ENCODE peak calls at places on chromosomes 4 and X, in eight cellular contexts. One of them, this sample, is unnamed.

GRCh38 chrX:71106427-71106826 is at the start of gene CXorf65:
- DNase-seq in left ventricle myocardium inferior: no peak
- DNase-seq in keratinocyte: no peak
- DNase-seq in MM.1S: no peak
- DNase-seq in left lung: no peak
- DNase-seq in kidney epithelial cell: no peak
- DNase-seq in IMR-90: no peak
- DNase-seq in tibial nerve: no peak
- DNase-seq in this sample: no peak

GRCh38 chr4:119084503-119084902 is 51.1 kb upstream of the MYOZ2 start:
- DNase-seq in left ventricle myocardium inferior: no peak
- DNase-seq in keratinocyte: no peak
- DNase-seq in MM.1S: no peak
- DNase-seq in left lung: no peak
- DNase-seq in kidney epithelial cell: no peak
- DNase-seq in IMR-90: no peak
- DNase-seq in tibial nerve: no peak
- DNase-seq in this sample: no peak

GRCh38 chr4:74884282-74884681 is 48.6 kb upstream of the PARM1 start:
- DNase-seq in left ventricle myocardium inferior: no peak
- DNase-seq in keratinocyte: no peak
- DNase-seq in MM.1S: no peak
- DNase-seq in left lung: no peak
- DNase-seq in kidney epithelial cell: no peak
- DNase-seq in IMR-90: no peak
- DNase-seq in tibial nerve: no peak
- DNase-seq in this sample: no peak

GRCh38 chr4:180900781-180901180 is 1342.4 kb upstream of the TENM3 start:
- DNase-seq in left ventricle myocardium inferior: no peak
- DNase-seq in keratinocyte: no peak
- DNase-seq in MM.1S: no peak
- DNase-seq in left lung: no peak
- DNase-seq in kidney epithelial cell: no peak
- DNase-seq in IMR-90: no peak
- DNase-seq in tibial nerve: no peak
- DNase-seq in this sample: no peak

GRCh38 chrX:49137492-49137891 is 14.0 kb upstream of the GPKOW start:
- DNase-seq in left ventricle myocardium inferior: peak; percentile 17
- DNase-seq in keratinocyte: no peak
- DNase-seq in MM.1S: no peak
- DNase-seq in left lung: no peak
- DNase-seq in kidney epithelial cell: no peak
- DNase-seq in IMR-90: no peak
- DNase-seq in tibial nerve: no peak
- DNase-seq in this sample: no peak

GRCh38 chr4:95124906-95125504 is 367.2 kb downstream of the BMPR1B start:
- DNase-seq in left ventricle myocardium inferior: no peak
- DNase-seq in keratinocyte: peak; percentile 9
- DNase-seq in MM.1S: peak; percentile 32
- DNase-seq in left lung: peak; percentile 31
- DNase-seq in kidney epithelial cell: peak; percentile 50
- DNase-seq in IMR-90: peak; percentile 76
- DNase-seq in tibial nerve: no peak
- DNase-seq in this sample: peak; percentile 61

GRCh38 chr4:98491862-98492554 is 166.4 kb downstream of the TSPAN5 start:
- DNase-seq in left ventricle myocardium inferior: no peak
- DNase-seq in keratinocyte: no peak
- DNase-seq in MM.1S: no peak
- DNase-seq in left lung: no peak
- DNase-seq in kidney epithelial cell: no peak
- DNase-seq in IMR-90: no peak
- DNase-seq in tibial nerve: no peak
- DNase-seq in this sample: no peak

GRCh38 chrX:1468250-1468772 is 15.6 kb upstream of the ASMTL start:
- DNase-seq in left ventricle myocardium inferior: no peak
- DNase-seq in keratinocyte: no peak
- DNase-seq in MM.1S: peak; percentile 90
- DNase-seq in left lung: peak; percentile 35
- DNase-seq in kidney epithelial cell: no peak
- DNase-seq in IMR-90: no peak
- DNase-seq in tibial nerve: no peak
- DNase-seq in this sample: peak; percentile 61

GRCh38 chr4:113686950-113687718 is 74.4 kb downstream of the CAMK2D start:
- DNase-seq in left ventricle myocardium inferior: no peak
- DNase-seq in keratinocyte: no peak
- DNase-seq in MM.1S: no peak
- DNase-seq in left lung: no peak
- DNase-seq in kidney epithelial cell: no peak
- DNase-seq in IMR-90: peak; percentile 55
- DNase-seq in tibial nerve: no peak
- DNase-seq in this sample: no peak

GRCh38 chr4:26576171-26576829 is 7.6 kb upstream of the TBC1D19 start:
- DNase-seq in left ventricle myocardium inferior: peak; percentile 16
- DNase-seq in keratinocyte: no peak
- DNase-seq in MM.1S: no peak
- DNase-seq in left lung: no peak
- DNase-seq in kidney epithelial cell: no peak
- DNase-seq in IMR-90: peak; percentile 62
- DNase-seq in tibial nerve: no peak
- DNase-seq in this sample: no peak

GRCh38 chrX:28584025-28584424 is 3.2 kb upstream of the IL1RAPL1 start:
- DNase-seq in left ventricle myocardium inferior: no peak
- DNase-seq in keratinocyte: no peak
- DNase-seq in MM.1S: no peak
- DNase-seq in left lung: no peak
- DNase-seq in kidney epithelial cell: no peak
- DNase-seq in IMR-90: no peak
- DNase-seq in tibial nerve: no peak
- DNase-seq in this sample: no peak

GRCh38 chr4:52658671-52659015 is 458 bp downstream of the USP46 start:
- DNase-seq in left ventricle myocardium inferior: no peak
- DNase-seq in keratinocyte: no peak
- DNase-seq in MM.1S: no peak
- DNase-seq in left lung: no peak
- DNase-seq in kidney epithelial cell: no peak
- DNase-seq in IMR-90: no peak
- DNase-seq in tibial nerve: no peak
- DNase-seq in this sample: no peak

GRCh38 chrX:69093960-69094935 is 71.0 kb downstream of the PJA1 start:
- DNase-seq in left ventricle myocardium inferior: no peak
- DNase-seq in keratinocyte: no peak
- DNase-seq in MM.1S: no peak
- DNase-seq in left lung: no peak
- DNase-seq in kidney epithelial cell: no peak
- DNase-seq in IMR-90: peak; percentile 60
- DNase-seq in tibial nerve: peak; percentile 33
- DNase-seq in this sample: peak; percentile 29

GRCh38 chr4:6076391-6076790 is 58.2 kb upstream of the C4orf50 start:
- DNase-seq in left ventricle myocardium inferior: no peak
- DNase-seq in keratinocyte: no peak
- DNase-seq in MM.1S: no peak
- DNase-seq in left lung: no peak
- DNase-seq in kidney epithelial cell: no peak
- DNase-seq in IMR-90: no peak
- DNase-seq in tibial nerve: no peak
- DNase-seq in this sample: no peak
- TF ChIP-seq CTCF in left ventricle myocardium inferior: no peak
- TF ChIP-seq CTCF in keratinocyte: no peak
- TF ChIP-seq CTCF in MM.1S: peak; percentile 31
- TF ChIP-seq CTCF in left lung: no peak
- TF ChIP-seq CTCF in kidney epithelial cell: no peak
- TF ChIP-seq CTCF in IMR-90: no peak
- TF ChIP-seq CTCF in tibial nerve: no peak
- TF ChIP-seq CTCF in this sample: no peak

DNA sequence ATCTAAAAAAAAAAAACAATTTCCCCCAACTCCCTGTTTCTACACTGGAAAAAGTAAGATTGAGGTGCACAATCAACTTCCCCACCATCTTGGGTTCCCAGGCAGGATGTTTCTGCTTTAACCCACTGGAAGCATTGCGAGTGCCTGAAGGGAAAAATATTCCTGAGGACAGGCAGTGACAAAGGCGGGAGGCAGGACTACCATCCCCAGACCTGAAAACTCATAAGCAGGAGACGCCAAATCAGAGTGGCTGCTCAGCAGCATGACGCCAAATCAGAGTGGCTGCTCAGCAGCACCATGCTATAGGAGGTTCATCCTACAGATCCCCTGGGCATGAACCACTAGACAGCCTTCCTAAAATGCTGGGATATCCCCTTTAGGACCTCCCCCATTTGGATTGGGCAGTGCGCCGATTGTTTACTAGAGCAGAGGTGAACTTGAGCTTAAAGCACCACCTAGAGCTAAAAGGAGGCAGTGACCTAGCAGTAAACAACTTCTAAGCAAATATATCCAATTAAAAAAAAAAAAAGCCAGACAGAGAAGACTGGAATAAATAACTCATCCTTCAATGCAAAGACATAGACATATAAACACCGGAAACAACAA is 35.0 kb upstream of the GK start:
- DNase-seq in left ventricle myocardium inferior: no peak
- DNase-seq in keratinocyte: no peak
- DNase-seq in MM.1S: no peak
- DNase-seq in left lung: no peak
- DNase-seq in kidney epithelial cell: no peak
- DNase-seq in IMR-90: no peak
- DNase-seq in tibial nerve: no peak
- DNase-seq in this sample: no peak
- TF ChIP-seq CTCF in left ventricle myocardium inferior: no peak
- TF ChIP-seq CTCF in keratinocyte: no peak
- TF ChIP-seq CTCF in MM.1S: no peak
- TF ChIP-seq CTCF in left lung: no peak
- TF ChIP-seq CTCF in kidney epithelial cell: no peak
- TF ChIP-seq CTCF in IMR-90: peak; percentile 16
- TF ChIP-seq CTCF in tibial nerve: no peak
- TF ChIP-seq CTCF in this sample: no peak

DNA sequence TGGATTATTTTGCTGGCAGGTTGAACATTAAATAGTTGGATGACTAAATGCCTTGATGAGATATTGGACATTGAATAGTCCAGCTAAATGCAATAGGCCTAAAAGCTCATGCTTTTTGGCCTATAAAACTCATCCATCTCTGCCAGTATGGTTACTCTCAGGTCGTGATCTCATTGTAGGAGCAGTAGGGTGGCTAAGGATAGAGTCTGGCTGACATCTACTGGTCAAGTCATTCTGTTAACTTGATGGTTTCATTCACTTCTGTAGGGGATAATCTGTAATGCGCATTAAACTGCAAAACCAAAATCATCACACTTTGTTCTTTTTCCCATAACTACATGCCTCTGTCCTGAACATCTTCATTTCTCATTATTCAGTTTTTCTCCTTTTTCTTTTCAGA is 227.0 kb downstream of the DKK2 start:
- DNase-seq in left ventricle myocardium inferior: no peak
- DNase-seq in keratinocyte: no peak
- DNase-seq in MM.1S: peak; percentile 40
- DNase-seq in left lung: no peak
- DNase-seq in kidney epithelial cell: no peak
- DNase-seq in IMR-90: peak; percentile 25
- DNase-seq in tibial nerve: no peak
- DNase-seq in this sample: peak; percentile 28
- TF ChIP-seq CTCF in left ventricle myocardium inferior: peak; percentile 34
- TF ChIP-seq CTCF in keratinocyte: peak; percentile 42
- TF ChIP-seq CTCF in MM.1S: peak; percentile 43
- TF ChIP-seq CTCF in left lung: no peak
- TF ChIP-seq CTCF in kidney epithelial cell: peak; percentile 31
- TF ChIP-seq CTCF in IMR-90: peak; percentile 30
- TF ChIP-seq CTCF in tibial nerve: peak; percentile 26
- TF ChIP-seq CTCF in this sample: peak; percentile 50

DNA sequence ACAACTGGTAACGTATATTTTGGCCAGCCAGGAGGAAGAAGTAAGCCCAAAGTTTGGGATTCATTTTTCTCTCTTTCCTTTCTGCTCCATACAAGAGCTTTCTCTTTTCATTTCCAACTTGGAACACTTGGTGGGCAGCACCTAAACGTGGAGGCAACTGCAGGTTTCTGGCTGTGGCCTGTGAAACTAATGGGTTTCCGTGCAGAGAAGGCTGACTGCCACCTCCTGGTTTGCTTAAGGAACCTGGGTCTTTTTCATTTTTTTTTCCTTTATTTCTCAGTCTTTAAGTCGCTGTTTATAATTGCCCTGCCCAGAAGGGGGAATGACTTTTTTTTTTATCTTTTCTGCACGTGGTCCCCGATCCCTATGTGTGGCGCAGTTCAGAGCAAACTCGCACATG is 15.4 kb downstream of the ZNF718 start:
- DNase-seq in left ventricle myocardium inferior: no peak
- DNase-seq in keratinocyte: no peak
- DNase-seq in MM.1S: no peak
- DNase-seq in left lung: no peak
- DNase-seq in kidney epithelial cell: no peak
- DNase-seq in IMR-90: no peak
- DNase-seq in tibial nerve: no peak
- DNase-seq in this sample: no peak
- TF ChIP-seq CTCF in left ventricle myocardium inferior: no peak
- TF ChIP-seq CTCF in keratinocyte: no peak
- TF ChIP-seq CTCF in MM.1S: no peak
- TF ChIP-seq CTCF in left lung: no peak
- TF ChIP-seq CTCF in kidney epithelial cell: no peak
- TF ChIP-seq CTCF in IMR-90: no peak
- TF ChIP-seq CTCF in tibial nerve: no peak
- TF ChIP-seq CTCF in this sample: no peak

DNA sequence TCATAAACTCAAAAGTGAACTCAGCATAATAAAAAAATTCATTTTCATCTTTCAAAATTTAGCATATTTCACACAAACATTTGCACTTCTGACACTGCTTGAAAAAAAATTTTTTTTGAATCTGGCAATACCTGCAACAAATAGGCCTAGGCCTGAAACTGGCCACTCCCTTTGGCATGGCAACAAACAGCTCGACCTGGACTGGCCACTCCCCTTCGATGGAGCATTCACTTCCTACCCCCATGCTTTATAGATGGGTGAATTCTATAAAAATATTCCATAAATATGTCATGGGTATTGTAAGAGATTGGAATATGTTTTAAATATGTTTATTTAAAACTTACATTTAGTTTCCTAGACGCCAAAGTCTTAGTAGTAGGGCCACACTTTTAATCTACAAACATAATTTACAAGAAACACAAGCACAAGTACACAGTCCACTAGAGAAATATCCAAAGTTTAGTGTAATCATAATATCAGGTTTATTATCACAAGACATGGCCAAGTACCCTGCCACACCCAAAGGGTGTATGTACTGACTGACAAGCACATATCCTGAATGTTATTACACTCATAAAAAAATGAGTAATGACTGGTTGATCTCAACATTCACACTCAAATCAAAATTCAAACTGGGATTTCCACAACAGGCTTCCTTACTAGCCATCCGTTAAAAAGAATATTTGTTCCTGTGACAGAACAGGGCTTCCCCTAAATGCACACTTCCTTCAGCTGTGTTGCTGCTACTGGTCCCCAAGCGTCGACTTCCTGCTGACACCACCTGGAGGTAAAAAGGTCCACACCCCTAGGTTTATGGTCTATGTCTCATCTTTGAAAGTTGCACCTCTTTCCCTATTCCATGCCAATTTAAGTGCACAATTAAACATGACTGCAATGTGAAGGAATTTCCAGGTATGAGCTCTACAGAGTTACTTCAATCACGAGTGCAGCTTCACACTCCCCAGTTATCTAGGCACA is 271.5 kb downstream of the NR3C2 start:
- DNase-seq in left ventricle myocardium inferior: no peak
- DNase-seq in keratinocyte: peak; percentile 49
- DNase-seq in MM.1S: no peak
- DNase-seq in left lung: no peak
- DNase-seq in kidney epithelial cell: no peak
- DNase-seq in IMR-90: no peak
- DNase-seq in tibial nerve: no peak
- DNase-seq in this sample: peak; percentile 14
- TF ChIP-seq CTCF in left ventricle myocardium inferior: no peak
- TF ChIP-seq CTCF in keratinocyte: no peak
- TF ChIP-seq CTCF in MM.1S: no peak
- TF ChIP-seq CTCF in left lung: no peak
- TF ChIP-seq CTCF in kidney epithelial cell: no peak
- TF ChIP-seq CTCF in IMR-90: no peak
- TF ChIP-seq CTCF in tibial nerve: no peak
- TF ChIP-seq CTCF in this sample: no peak

GRCh38 chrX:25523574-25523973 is 507.8 kb upstream of the ARX start:
- DNase-seq in left ventricle myocardium inferior: no peak
- DNase-seq in keratinocyte: no peak
- DNase-seq in MM.1S: no peak
- DNase-seq in left lung: no peak
- DNase-seq in kidney epithelial cell: peak; percentile 12
- DNase-seq in IMR-90: peak; percentile 36
- DNase-seq in tibial nerve: no peak
- DNase-seq in this sample: peak; percentile 4
- TF ChIP-seq CTCF in left ventricle myocardium inferior: peak; percentile 46
- TF ChIP-seq CTCF in keratinocyte: no peak
- TF ChIP-seq CTCF in MM.1S: no peak
- TF ChIP-seq CTCF in left lung: no peak
- TF ChIP-seq CTCF in kidney epithelial cell: peak; percentile 37
- TF ChIP-seq CTCF in IMR-90: peak; percentile 42
- TF ChIP-seq CTCF in tibial nerve: peak; percentile 15
- TF ChIP-seq CTCF in this sample: no peak